ENCODE peak calls at places on chromosomes 1 and 21, in four cellular contexts. V is activated CD4-positive, alpha-beta T cell treated with anti-CD3 and anti-CD28 coated beads for 24 hours; F is NCI-H1105 treated with DMSO at 0.1 percent for 48 hours; K is T-helper 9 cell. O is an unnamed sample.

GRCh38 chr1:243939167-243939848 is 89.3 kb upstream of the AKT3 start:
- DNase-seq in V (no peak), F (no peak), K (no peak), O (no peak)

GRCh38 chr1:29569971-29570634 is 333.8 kb downstream of the PTPRU start:
- DNase-seq in V (no peak), F (no peak), K (no peak), O (no peak)

GRCh38 chr1:159214149-159214760 is 9.6 kb downstream of the ACKR1 start:
- DNase-seq in V (peak; percentile 18), F (peak; percentile 62), K (no peak), O (peak; percentile 20)

GRCh38 chr21:34822209-34822608 is 153.4 kb downstream of the CLIC6 start:
- DNase-seq in V (no peak), F (no peak), K (no peak), O (no peak)

GRCh38 chr1:23194119-23194984 is 22.9 kb downstream of the HTR1D start:
- DNase-seq in V (no peak), F (no peak), K (no peak), O (no peak)

GRCh38 chr1:14674030-14674429 is 75.5 kb downstream of the KAZN start:
- DNase-seq in V (no peak), F (no peak), K (no peak), O (no peak)

GRCh38 chr1:234731371-234732085 is 121.5 kb upstream of the IRF2BP2 start:
- DNase-seq in V (peak; percentile 29), F (no peak), K (no peak), O (no peak)

GRCh38 chr21:45455321-45456013 is 50.5 kb downstream of the COL18A1 start:
- DNase-seq in V (no peak), F (peak; percentile 39), K (no peak), O (no peak)

GRCh38 chr1:60988827-60989363 is 93.5 kb upstream of the NFIA start:
- DNase-seq in V (no peak), F (no peak), K (no peak), O (no peak)

GRCh38 chr1:215104283-215104682 is 21.7 kb downstream of the KCNK2 start:
- DNase-seq in V (no peak), F (no peak), K (no peak), O (no peak)

GRCh38 chr1:165815725-165816124 is 11.7 kb upstream of the UCK2 start:
- DNase-seq in V (no peak), F (no peak), K (no peak), O (no peak)

GRCh38 chr1:19262728-19263127 is 11.1 kb downstream of the MRTO4 start:
- DNase-seq in V (no peak), F (no peak), K (no peak), O (no peak)

GRCh38 chr1:117794073-117794472 is 135.3 kb downstream of the GDAP2 start:
- DNase-seq in V (no peak), F (no peak), K (no peak), O (no peak)